ENCODE peak calls at places on chromosomes 5 and 9, in five cellular contexts. C, Q, M, X and T are unnamed samples.
A peak's percentile ranks its signal among the peaks of the same experiment; 100 is the strongest.

GRCh38 chr9:75170898-75171360 is 82.6 kb downstream of the OSTF1 start:
- DNase-seq in M (no peak), Q (no peak), C (no peak), X (no peak), T (no peak)

GRCh38 chr5:122906768-122907167 is 61.4 kb downstream of the SNX24 start:
- DNase-seq in Q (no peak), M (no peak), C (no peak), X (no peak), T (no peak)

GRCh38 chr5:167513383-167513782 is 778.1 kb upstream of the WWC1 start:
- DNase-seq in M (no peak), Q (no peak), C (no peak), X (no peak), T (no peak)

GRCh38 chr9:137663584-137663983 is 44.8 kb downstream of the EHMT1 start:
- DNase-seq in M (no peak), C (no peak), X (no peak), Q (no peak), T (no peak)

GRCh38 chr5:139131062-139131856 is 66.9 kb downstream of the SIL1 start:
- DNase-seq in Q (peak; percentile 57), X (peak; percentile 71), C (peak; percentile 65), M (no peak), T (peak; percentile 72)

GRCh38 chr9:107827304-107827703 is 337.7 kb upstream of the KLF4 start:
- DNase-seq in X (no peak), M (no peak), C (no peak), Q (no peak), T (no peak)

GRCh38 chr5:13385066-13385465 is 559.4 kb downstream of the DNAH5 start:
- DNase-seq in C (no peak), Q (no peak), X (no peak), M (no peak), T (no peak)

GRCh38 chr5:80967500-80968181 is 7.5 kb downstream of the RASGRF2 start:
- DNase-seq in M (no peak), Q (no peak), X (peak; percentile 22), C (no peak), T (peak; percentile 79)

GRCh38 chr9:20242767-20243166 is 379.5 kb downstream of the MLLT3 start:
- DNase-seq in M (no peak), Q (no peak), C (no peak), X (no peak), T (no peak)

GRCh38 chr9:5586391-5586802 is 42.5 kb upstream of the RIC1 start:
- DNase-seq in X (peak; percentile 50), M (no peak), C (no peak), Q (no peak), T (no peak)

GRCh38 chr5:122394313-122394712 is 82.3 kb downstream of the SNCAIP start:
- DNase-seq in C (no peak), M (no peak), Q (no peak), X (no peak), T (no peak)

GRCh38 chr5:93995126-93995621 is 253.8 kb upstream of the POU5F2 start:
- DNase-seq in Q (no peak), M (no peak), C (no peak), X (peak; percentile 5), T (no peak)

GRCh38 chr5:56852228-56853000 is 37.1 kb downstream of the MAP3K1 start:
- DNase-seq in Q (no peak), X (no peak), M (no peak), C (no peak), T (no peak)

GRCh38 chr5:54518146-54519082 is 855 bp downstream of the SNX18 start:
- DNase-seq in X (peak; percentile 47), C (no peak), M (peak; percentile 48), Q (peak; percentile 64), T (peak; percentile 48)